ENCODE peak calls at places on chromosomes 2 and 18, in five cellular contexts. I is Peyer's patch, X is transverse colon, J is HFFc6, U is psoas muscle. G is an unnamed sample.

GRCh38 chr2:150468350-150468960 is 19.0 kb downstream of the RND3 start:
- DNase-seq in I (no peak), J (no peak), U (no peak), X (no peak), G (no peak)

GRCh38 chr2:235570256-235570655 is 76.4 kb downstream of the AGAP1 start:
- DNase-seq in J (peak; percentile 65), U (no peak), I (no peak), X (no peak), G (no peak)

GRCh38 chr2:5132281-5132680 is 559.9 kb upstream of the SOX11 start:
- DNase-seq in J (no peak), X (no peak), U (no peak), I (no peak), G (no peak)

GRCh38 chr2:226023383-226023782 is 623.9 kb downstream of the NYAP2 start:
- DNase-seq in I (no peak), J (no peak), X (no peak), U (no peak), G (no peak)

GRCh38 chr2:238973038-238973772 is 125.3 kb downstream of the TWIST2 start:
- DNase-seq in I (no peak), U (no peak), X (no peak), J (peak; percentile 52), G (no peak)

GRCh38 chr18:28087173-28087563 is 89.8 kb downstream of the CDH2 start:
- DNase-seq in U (no peak), I (no peak), J (no peak), X (peak; percentile 38), G (no peak)

GRCh38 chr2:175811966-175812365 is 190.1 kb downstream of the LNPK start:
- DNase-seq in I (no peak), J (no peak), X (no peak), U (no peak), G (no peak)

GRCh38 chr2:152740743-152741328 is 22.4 kb downstream of the ARL6IP6 start:
- DNase-seq in J (peak; percentile 73), I (no peak), X (no peak), U (no peak), G (no peak)

GRCh38 chr2:132585982-132586608 is 83.9 kb downstream of the LYPD1 start:
- DNase-seq in J (no peak), U (no peak), I (no peak), X (no peak), G (no peak)

GRCh38 chr18:38612904-38613303 is 1047.3 kb upstream of the CELF4 start:
- DNase-seq in X (no peak), J (no peak), U (no peak), I (no peak), G (no peak)

GRCh38 chr2:100610381-100610831 is 47.6 kb downstream of the PDCL3 start:
- DNase-seq in I (peak; percentile 64), U (peak; percentile 71), J (peak; percentile 61), X (peak; percentile 54), G (peak; percentile 52)

DNA sequence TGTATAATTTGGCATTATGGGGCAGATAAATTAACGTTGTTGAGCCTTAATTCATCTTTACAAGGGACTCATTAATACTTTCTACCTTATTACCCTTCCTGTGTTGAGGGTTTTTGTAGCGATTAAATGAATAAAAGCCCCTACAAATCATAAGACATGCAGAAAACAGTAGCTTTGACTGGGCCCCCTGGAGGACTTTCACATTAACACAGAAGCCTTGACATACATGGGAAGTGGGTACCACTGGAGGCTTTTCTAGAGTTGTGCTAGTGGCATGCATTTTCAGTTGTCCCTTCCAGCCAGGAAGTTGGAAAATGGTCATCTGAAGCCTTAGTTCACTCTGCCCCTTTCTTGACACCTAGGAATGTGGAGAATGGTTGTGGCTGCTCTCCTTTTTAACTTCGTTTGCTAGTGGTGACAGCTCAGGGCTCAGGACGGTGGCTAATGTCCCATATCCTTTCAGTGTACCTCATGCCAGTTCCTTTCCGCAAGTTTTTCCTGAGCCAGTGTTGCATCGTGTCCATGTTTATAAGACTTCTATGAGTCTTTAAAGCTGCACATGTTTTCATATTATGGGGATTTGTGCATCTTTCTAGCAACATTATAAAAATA is 30.3 kb downstream of the MTA3 start:
- DNase-seq in U (no peak), I (no peak), J (no peak), X (no peak), G (no peak)
- TF ChIP-seq CTCF in U (no peak), I (no peak), J (peak; percentile 20), X (no peak), G (no peak)

GRCh38 chr2:161004379-161004778 is 155.8 kb upstream of the TANK start:
- DNase-seq in X (no peak), I (no peak), U (no peak), J (no peak), G (no peak)
- TF ChIP-seq CTCF in X (no peak), I (no peak), U (peak; percentile 17), J (peak; percentile 80), G (peak; percentile 25)

GRCh38 chr18:36769172-36769571 is 59.6 kb downstream of the TPGS2 start:
- DNase-seq in U (no peak), X (no peak), J (peak; percentile 78), I (no peak), G (no peak)

GRCh38 chr18:36770315-36770946 is 58.4 kb downstream of the TPGS2 start:
- DNase-seq in I (no peak), X (no peak), U (no peak), J (no peak), G (no peak)

GRCh38 chr18:36772339-36772738 is 56.5 kb downstream of the TPGS2 start:
- DNase-seq in I (no peak), U (no peak), X (no peak), J (peak; percentile 76), G (no peak)

GRCh38 chr18:36771246-36771645 is 57.6 kb downstream of the TPGS2 start:
- DNase-seq in U (no peak), X (no peak), I (no peak), J (no peak), G (no peak)

GRCh38 chr18:36769611-36770314 is 59.0 kb downstream of the TPGS2 start:
- DNase-seq in I (no peak), U (peak; percentile 55), J (no peak), X (no peak), G (no peak)
- TF ChIP-seq CTCF in I (no peak), U (peak; percentile 67), J (peak; percentile 71), X (no peak), G (no peak)

GRCh38 chr2:40225670-40226069 is 226.2 kb downstream of the SLC8A1 start:
- DNase-seq in I (no peak), J (no peak), X (no peak), U (no peak), G (no peak)

GRCh38 chr2:40230186-40230585 is 221.7 kb downstream of the SLC8A1 start:
- DNase-seq in U (no peak), I (no peak), J (no peak), X (no peak), G (no peak)

GRCh38 chr2:40228296-40228695 is 223.6 kb downstream of the SLC8A1 start:
- DNase-seq in I (no peak), J (no peak), X (no peak), U (no peak), G (no peak)

GRCh38 chr2:40227200-40227599 is 224.7 kb downstream of the SLC8A1 start:
- DNase-seq in I (no peak), X (no peak), U (no peak), J (no peak), G (no peak)

GRCh38 chr2:40230717-40231300 is 221.1 kb downstream of the SLC8A1 start:
- DNase-seq in J (no peak), I (no peak), U (no peak), X (no peak), G (no peak)
- TF ChIP-seq CTCF in J (no peak), I (no peak), U (no peak), X (no peak), G (no peak)

DNA sequence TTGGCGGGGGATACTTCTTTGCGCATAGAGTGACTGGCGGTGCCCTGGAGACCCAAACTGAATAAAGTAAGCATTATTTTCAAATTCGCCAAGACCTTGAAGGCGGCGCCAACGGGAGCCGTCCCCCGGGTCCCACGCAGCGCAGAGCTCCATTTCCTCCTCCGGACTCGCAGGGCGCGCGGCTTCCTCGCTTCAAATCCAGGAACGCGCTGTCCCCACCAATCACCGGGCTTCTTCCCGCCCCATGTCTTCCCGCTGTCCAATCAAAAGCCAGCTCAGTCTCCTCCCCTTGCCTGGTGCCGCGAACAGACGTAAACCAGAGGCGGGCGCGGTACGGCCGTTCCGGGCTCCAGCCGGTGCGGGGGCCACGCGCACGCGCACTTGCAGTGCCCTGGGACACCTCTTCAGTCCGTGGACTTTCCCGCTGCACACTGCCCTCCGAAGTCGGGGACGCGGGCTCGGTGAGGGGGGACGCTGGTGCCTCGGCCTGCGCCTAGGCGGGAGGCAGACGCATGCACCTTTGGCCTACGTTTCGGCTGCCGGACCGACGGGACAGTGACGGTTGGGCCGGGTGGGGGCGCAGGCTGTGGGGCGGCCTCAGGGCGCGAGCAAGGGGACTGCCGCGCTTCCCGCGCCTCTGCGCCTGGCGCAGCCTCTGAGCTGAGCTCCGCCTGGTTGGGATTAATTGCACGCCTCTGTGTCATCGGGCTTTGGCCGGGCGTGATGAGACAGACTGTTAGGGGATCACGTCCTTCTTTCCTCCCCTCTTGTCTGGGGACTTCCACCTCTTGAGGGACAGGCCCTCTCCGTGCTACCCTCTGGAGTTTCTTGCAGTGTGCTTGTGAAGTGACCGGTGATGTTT is at the start of gene CEP192:
- DNase-seq in U (peak; percentile 97), I (peak; percentile 96), J (peak; percentile 99), X (peak; percentile 98), G (peak; percentile 97)
- TF ChIP-seq CTCF in U (no peak), I (no peak), J (peak; percentile 45), X (peak; percentile 31), G (no peak)

G was measured in CD14-positive monocyte.